ENCODE peak calls at places on chromosomes 7 and 10, in ten cellular contexts. V is spleen, L is vagina, Q is GM23338, B is HCT116, F is upper lobe of left lung, T is endothelial cell of umbilical vein, G is suprapubic skin, J is transverse colon, P is HL-60. Z is an unnamed sample.

GRCh38 chr7:79591275-79591623 is 137.8 kb upstream of the MAGI2 start:
- DNase-seq in V (no peak), L (no peak), Q (no peak), B (no peak), F (no peak), T (no peak), G (no peak), J (no peak), P (no peak), Z (no peak)

GRCh38 chr10:16116404-16117304 is 256.3 kb upstream of the MINDY3 start:
- DNase-seq in V (no peak), L (no peak), Q (peak), B (peak), F (no peak), T (peak), G (no peak), J (no peak), P (peak), Z (no peak)

GRCh38 chr7:977326-978048 is 2.1 kb upstream of the COX19 start:
- DNase-seq in V (peak), L (no peak), Q (no peak), B (no peak), F (peak), T (no peak), G (no peak), J (peak), P (no peak), Z (no peak)

GRCh38 chr7:155998766-155999630 is 186.7 kb upstream of the SHH start:
- DNase-seq in V (peak), L (peak), Q (no peak), B (no peak), F (peak), T (no peak), G (no peak), J (no peak), P (no peak), Z (no peak)

GRCh38 chr10:46534828-46535524 is 21.5 kb downstream of the GPRIN2 start:
- DNase-seq in V (peak), L (no peak), Q (no peak), B (no peak), F (peak), T (no peak), G (peak), J (peak), P (no peak), Z (no peak)

GRCh38 chr10:48882881-48883280 is 56.8 kb downstream of the LRRC18 start:
- DNase-seq in V (no peak), L (no peak), Q (no peak), B (no peak), F (no peak), T (no peak), G (no peak), J (no peak), P (no peak), Z (no peak)

GRCh38 chr10:101287922-101288638 is 58.8 kb upstream of the LBX1 start:
- DNase-seq in V (no peak), L (no peak), Q (peak), B (peak), F (no peak), T (peak), G (no peak), J (no peak), P (no peak), Z (no peak)

GRCh38 chr7:106367018-106367420 is 82.2 kb upstream of the NAMPT start:
- DNase-seq in V (peak), L (no peak), Q (peak), B (no peak), F (no peak), T (peak), G (no peak), J (no peak), P (peak), Z (no peak)

GRCh38 chr10:129710510-129710847 is 243.4 kb downstream of the MGMT start:
- DNase-seq in V (no peak), L (no peak), Q (no peak), B (no peak), F (no peak), T (no peak), G (no peak), J (no peak), P (no peak), Z (no peak)

GRCh38 chr10:82742478-82742877 is 867.5 kb downstream of the NRG3 start:
- DNase-seq in V (no peak), L (no peak), Q (peak), B (no peak), F (no peak), T (peak), G (no peak), J (no peak), P (no peak), Z (peak)

GRCh38 chr7:47631711-47632110 is 49.8 kb upstream of the TNS3 start:
- DNase-seq in V (no peak), L (no peak), Q (no peak), B (no peak), F (no peak), T (no peak), G (no peak), J (no peak), P (no peak), Z (no peak)

GRCh38 chr7:78616539-78616938 is 818.0 kb downstream of the PHTF2 start:
- DNase-seq in V (no peak), L (no peak), Q (no peak), B (no peak), F (no peak), T (no peak), G (no peak), J (no peak), P (no peak), Z (no peak)

GRCh38 chr7:159010951-159011820 is 133.5 kb downstream of the VIPR2 start:
- DNase-seq in V (no peak), L (no peak), Q (no peak), B (no peak), F (no peak), T (no peak), G (peak), J (no peak), P (no peak), Z (no peak)

GRCh38 chr10:62804384-62805138 is at the start of gene ADO:
- DNase-seq in V (peak), L (no peak), Q (peak), B (peak), F (peak), T (peak), G (peak), J (peak), P (peak), Z (peak)

GRCh38 chr10:73734028-73734720 is 10.0 kb upstream of the SEC24C start:
- DNase-seq in V (no peak), L (no peak), Q (peak), B (no peak), F (peak), T (no peak), G (no peak), J (no peak), P (no peak), Z (no peak)

GRCh38 chr10:75466886-75467285 is 35.5 kb downstream of the LRMDA start:
- DNase-seq in V (no peak), L (no peak), Q (no peak), B (no peak), F (no peak), T (no peak), G (no peak), J (no peak), P (no peak), Z (no peak)

GRCh38 chr7:128189231-128189930 is 51.7 kb upstream of the LEP start:
- DNase-seq in V (peak), L (no peak), Q (no peak), B (no peak), F (no peak), T (no peak), G (peak), J (no peak), P (no peak), Z (no peak)

GRCh38 chr10:14821635-14822375 is 16.0 kb downstream of the CDNF start:
- DNase-seq in V (no peak), L (no peak), Q (no peak), B (no peak), F (no peak), T (no peak), G (no peak), J (peak), P (no peak), Z (no peak)

GRCh38 chr7:112286294-112287086 is 80.0 kb downstream of the ZNF277 start:
- DNase-seq in V (no peak), L (no peak), Q (no peak), B (no peak), F (no peak), T (peak), G (no peak), J (no peak), P (no peak), Z (no peak)

GRCh38 chr7:46059308-46060020 is 138.4 kb upstream of the IGFBP3 start:
- DNase-seq in V (no peak), L (no peak), Q (no peak), B (no peak), F (peak), T (no peak), G (no peak), J (no peak), P (no peak), Z (no peak)

GRCh38 chr10:76388321-76388720 is 956.9 kb downstream of the LRMDA start:
- DNase-seq in V (no peak), L (no peak), Q (no peak), B (no peak), F (no peak), T (no peak), G (no peak), J (no peak), P (no peak), Z (no peak)

GRCh38 chr7:151073990-151074389 is 6.6 kb downstream of the FASTK start:
- DNase-seq in V (no peak), L (no peak), Q (no peak), B (no peak), F (peak), T (no peak), G (no peak), J (no peak), P (no peak), Z (no peak)

GRCh38 chr10:22325272-22325947 is 4.5 kb downstream of the BMI1 start:
- DNase-seq in V (peak), L (no peak), Q (peak), B (no peak), F (peak), T (peak), G (peak), J (peak), P (no peak), Z (no peak)

GRCh38 chr10:3526721-3527120 is 258.3 kb downstream of the KLF6 start:
- DNase-seq in V (no peak), L (no peak), Q (no peak), B (no peak), F (no peak), T (no peak), G (no peak), J (no peak), P (no peak), Z (no peak)

GRCh38 chr7:40597517-40597916 is 462.7 kb downstream of the SUGCT start:
- DNase-seq in V (no peak), L (no peak), Q (no peak), B (no peak), F (no peak), T (no peak), G (no peak), J (no peak), P (no peak), Z (no peak)

GRCh38 chr10:4947039-4947634 is 16.1 kb upstream of the AKR1C1 start:
- DNase-seq in V (no peak), L (no peak), Q (no peak), B (no peak), F (no peak), T (no peak), G (no peak), J (no peak), P (no peak), Z (no peak)

GRCh38 chr7:36306722-36307121 is 82.9 kb upstream of the ANLN start:
- DNase-seq in V (no peak), L (no peak), Q (no peak), B (no peak), F (no peak), T (no peak), G (peak), J (no peak), P (no peak), Z (no peak)

GRCh38 chr7:100642534-100642907 is 1.2 kb upstream of the TFR2 start:
- DNase-seq in V (peak), L (no peak), Q (peak), B (no peak), F (peak), T (no peak), G (no peak), J (peak), P (no peak), Z (no peak)

GRCh38 chr7:141634065-141634464 is 67.9 kb downstream of the DENND11 start:
- DNase-seq in V (no peak), L (no peak), Q (no peak), B (no peak), F (no peak), T (no peak), G (no peak), J (no peak), P (no peak), Z (no peak)

GRCh38 chr7:44461387-44461786 is 29.1 kb downstream of the NUDCD3 start:
- DNase-seq in V (no peak), L (no peak), Q (no peak), B (no peak), F (no peak), T (peak), G (no peak), J (no peak), P (no peak), Z (no peak)

GRCh38 chr10:98076086-98076485 is 45.7 kb upstream of the CRTAC1 start:
- DNase-seq in V (no peak), L (no peak), Q (no peak), B (no peak), F (no peak), T (no peak), G (no peak), J (no peak), P (peak), Z (no peak)

GRCh38 chr7:100044719-100045118 is 4.9 kb upstream of the ZSCAN21 start:
- DNase-seq in V (no peak), L (no peak), Q (no peak), B (no peak), F (no peak), T (no peak), G (no peak), J (peak), P (peak), Z (no peak)

GRCh38 chr7:103851357-103851756 is 138.1 kb downstream of the RELN start:
- DNase-seq in V (no peak), L (no peak), Q (peak), B (no peak), F (no peak), T (peak), G (no peak), J (no peak), P (no peak), Z (no peak)

GRCh38 chr7:112779667-112780066 is 10.5 kb downstream of the TMEM168 start:
- DNase-seq in V (no peak), L (no peak), Q (no peak), B (no peak), F (no peak), T (no peak), G (no peak), J (no peak), P (no peak), Z (no peak)

GRCh38 chr10:70634011-70634410 is 31.5 kb upstream of the PRF1 start:
- DNase-seq in V (no peak), L (no peak), Q (peak), B (peak), F (no peak), T (no peak), G (no peak), J (no peak), P (no peak), Z (no peak)

GRCh38 chr10:95233377-95234034 is 39.5 kb downstream of the ACSM6 start:
- DNase-seq in V (no peak), L (no peak), Q (no peak), B (no peak), F (no peak), T (no peak), G (no peak), J (no peak), P (no peak), Z (no peak)
- TF ChIP-seq POLR2AphosphoS5 in V (no peak), L (no peak), Q (peak), B (no peak), F (no peak), T (no peak), G (no peak), J (no peak), P (no peak), Z (no peak)

GRCh38 chr7:2930310-2931033 is 86.4 kb upstream of the GNA12 start:
- DNase-seq in V (peak), L (no peak), Q (no peak), B (no peak), F (no peak), T (no peak), G (no peak), J (no peak), P (no peak), Z (no peak)
- TF ChIP-seq POLR2AphosphoS5 in V (no peak), L (no peak), Q (no peak), B (no peak), F (no peak), T (no peak), G (no peak), J (no peak), P (no peak), Z (no peak)

GRCh38 chr10:121637437-121637836 is 39.2 kb upstream of the FGFR2 start:
- DNase-seq in V (no peak), L (no peak), Q (no peak), B (no peak), F (no peak), T (no peak), G (peak), J (no peak), P (no peak), Z (no peak)
- TF ChIP-seq POLR2AphosphoS5 in V (no peak), L (no peak), Q (no peak), B (no peak), F (no peak), T (no peak), G (no peak), J (no peak), P (no peak), Z (no peak)

DNA sequence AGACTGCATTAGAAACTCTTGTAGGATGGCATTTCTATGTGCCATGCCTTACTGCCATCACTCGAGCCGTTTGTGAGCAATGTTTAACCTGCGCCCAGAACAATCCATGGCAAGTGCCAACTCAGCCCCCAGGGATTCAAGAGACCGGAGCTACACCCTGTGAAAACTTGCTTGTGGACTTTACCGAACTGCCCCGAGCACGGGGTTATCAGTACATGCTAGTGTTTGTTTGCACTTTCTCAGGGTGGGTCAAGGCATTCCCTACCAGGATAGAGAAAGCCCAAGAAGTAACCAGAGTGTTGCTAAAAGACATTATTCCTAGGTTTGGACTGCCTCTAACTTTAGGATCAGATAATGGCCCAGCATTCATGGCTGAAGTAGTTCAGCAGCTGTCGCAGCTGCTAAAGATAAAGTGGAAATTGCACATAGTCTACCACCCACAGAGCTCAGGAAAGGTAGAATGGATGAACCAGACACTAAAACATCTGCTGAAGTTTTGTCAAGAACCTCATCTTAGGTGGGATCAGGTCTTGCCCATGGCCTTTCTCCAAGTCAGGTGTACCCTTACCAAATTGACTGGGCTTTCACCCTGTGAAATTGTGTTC is 8.9 kb upstream of the CYREN start:
- DNase-seq in V (peak), L (no peak), Q (no peak), B (no peak), F (no peak), T (no peak), G (peak), J (no peak), P (no peak), Z (no peak)
- TF ChIP-seq POLR2AphosphoS5 in V (no peak), L (no peak), Q (no peak), B (no peak), F (no peak), T (no peak), G (no peak), J (no peak), P (no peak), Z (no peak)

GRCh38 chr10:117092386-117092785 is 45.7 kb downstream of the VAX1 start:
- DNase-seq in V (no peak), L (no peak), Q (no peak), B (no peak), F (no peak), T (no peak), G (no peak), J (no peak), P (no peak), Z (no peak)

GRCh38 chr10:117094856-117095255 is 43.2 kb downstream of the VAX1 start:
- DNase-seq in V (no peak), L (no peak), Q (peak), B (no peak), F (no peak), T (no peak), G (no peak), J (no peak), P (no peak), Z (no peak)

GRCh38 chr10:117090831-117091230 is 47.2 kb downstream of the VAX1 start:
- DNase-seq in V (no peak), L (no peak), Q (no peak), B (no peak), F (no peak), T (no peak), G (no peak), J (no peak), P (no peak), Z (no peak)

GRCh38 chr10:117096559-117097201 is 41.4 kb downstream of the VAX1 start:
- DNase-seq in V (no peak), L (no peak), Q (peak), B (no peak), F (peak), T (no peak), G (no peak), J (no peak), P (no peak), Z (no peak)
- TF ChIP-seq POLR2AphosphoS5 in V (no peak), L (no peak), Q (no peak), B (no peak), F (no peak), T (no peak), G (no peak), J (no peak), P (no peak), Z (no peak)

GRCh38 chr7:12801107-12801506 is 113.7 kb downstream of the ARL4A start:
- DNase-seq in V (no peak), L (no peak), Q (no peak), B (peak), F (no peak), T (no peak), G (no peak), J (peak), P (no peak), Z (no peak)
- TF ChIP-seq POLR2AphosphoS5 in V (no peak), L (no peak), Q (no peak), B (peak), F (no peak), T (no peak), G (no peak), J (peak), P (no peak), Z (no peak)

GRCh38 chr10:28327494-28327886 is 24.6 kb upstream of the MPP7 start:
- DNase-seq in V (no peak), L (no peak), Q (no peak), B (no peak), F (no peak), T (peak), G (no peak), J (no peak), P (no peak), Z (no peak)

GRCh38 chr10:28328346-28328745 is 25.5 kb upstream of the MPP7 start:
- DNase-seq in V (no peak), L (no peak), Q (no peak), B (no peak), F (no peak), T (no peak), G (no peak), J (no peak), P (no peak), Z (no peak)

GRCh38 chr10:28331821-28332220 is 29.0 kb upstream of the MPP7 start:
- DNase-seq in V (no peak), L (no peak), Q (no peak), B (no peak), F (no peak), T (peak), G (no peak), J (no peak), P (no peak), Z (no peak)

GRCh38 chr10:28332699-28333098 is 29.8 kb upstream of the MPP7 start:
- DNase-seq in V (no peak), L (no peak), Q (no peak), B (no peak), F (no peak), T (no peak), G (no peak), J (no peak), P (no peak), Z (no peak)

DNA sequence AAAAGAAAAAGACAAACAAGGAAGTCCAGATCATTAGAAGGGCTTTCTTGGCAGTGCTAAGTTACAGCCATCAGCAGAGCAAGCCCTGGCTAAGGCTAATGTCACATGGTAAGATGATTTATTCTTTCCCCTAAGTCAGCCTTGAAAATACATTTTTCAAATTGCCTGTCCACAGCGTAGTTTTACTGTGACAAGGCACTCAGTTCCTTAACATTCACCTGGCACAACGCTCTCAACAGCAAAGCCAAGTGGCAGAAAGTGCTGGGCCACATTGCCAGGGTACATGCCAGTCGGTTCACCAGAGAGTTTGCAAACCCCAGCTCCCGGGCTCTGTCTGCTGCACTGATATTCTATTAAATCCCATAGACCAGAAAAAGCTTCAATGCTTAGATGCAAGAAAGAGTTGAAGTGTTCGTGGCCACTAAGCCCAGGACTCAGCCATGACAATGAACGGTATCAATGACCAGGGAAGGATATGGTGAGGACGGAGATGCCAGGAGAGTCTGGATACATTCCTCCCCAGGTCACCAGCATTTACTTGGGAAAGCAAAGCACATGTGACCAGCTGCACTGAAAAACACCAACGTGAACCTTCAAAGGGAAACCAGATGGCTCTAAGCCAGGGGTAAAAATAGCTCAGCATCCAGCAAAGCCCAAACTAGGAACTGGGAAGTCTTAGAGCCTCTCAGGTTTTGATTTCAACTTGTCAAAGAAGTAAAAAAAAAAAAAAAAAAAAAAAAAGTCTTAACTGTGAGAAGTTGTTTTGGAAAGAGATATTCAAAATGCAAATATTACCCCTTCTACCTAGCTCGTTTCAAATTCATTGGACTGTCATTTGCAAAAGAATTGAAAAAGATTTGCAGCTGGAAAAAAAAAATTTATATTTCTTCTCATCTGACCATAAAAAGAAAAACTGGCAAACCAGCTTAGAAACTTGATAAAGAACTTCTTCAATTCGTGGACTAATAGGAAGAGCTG is 23.9 kb upstream of the MPP7 start:
- DNase-seq in V (no peak), L (no peak), Q (peak), B (no peak), F (no peak), T (peak), G (no peak), J (peak), P (no peak), Z (no peak)
- TF ChIP-seq POLR2AphosphoS5 in V (no peak), L (peak), Q (no peak), B (no peak), F (no peak), T (no peak), G (no peak), J (no peak), P (no peak), Z (no peak)

Z was measured in Panc1.